ENCODE peak calls at places on chromosomes 11 and 22, in nine cellular contexts. J is activated naive CD4-positive, alpha-beta T cell; F is HAP-1; B is LoVo; W is activated CD4-positive, CD25-positive, alpha-beta regulatory T cell; E is WTC11; O is MCF 10A; T is neural progenitor cell; L is COR-L47. I is an unnamed sample.

GRCh38 chr11:46541593-46542371 is 52.0 kb downstream of the AMBRA1 start:
- DNase-seq in J (no peak), F (no peak), B (no peak), W (no peak), E (no peak), O (no peak), T (no peak), L (no peak), I (no peak)

GRCh38 chr11:96125400-96125799 is 201.5 kb upstream of the MTMR2 start:
- DNase-seq in J (no peak), F (no peak), B (no peak), W (no peak), E (no peak), O (no peak), T (no peak), L (no peak), I (no peak)

GRCh38 chr11:130137999-130138398 is 21.6 kb upstream of the ST14 start:
- DNase-seq in J (no peak), F (no peak), B (no peak), W (no peak), E (no peak), O (no peak), T (no peak), L (no peak), I (no peak)

GRCh38 chr22:20095521-20095920 is 15.5 kb downstream of the DGCR8 start:
- DNase-seq in J (no peak), F (no peak), B (no peak), W (no peak), E (no peak), O (no peak), T (no peak), L (no peak), I (no peak)

GRCh38 chr11:2690596-2691354 is 9.0 kb downstream of the KCNQ1OT1 start:
- DNase-seq in J (no peak), F (no peak), B (no peak), W (no peak), E (peak), O (no peak), T (no peak), L (no peak), I (peak)

GRCh38 chr22:27456696-27457503 is 344.7 kb downstream of the MN1 start:
- DNase-seq in J (no peak), F (no peak), B (no peak), W (no peak), E (no peak), O (peak), T (no peak), L (no peak), I (no peak)

GRCh38 chr11:69471329-69472052 is 10.0 kb upstream of the LINC01488 start:
- DNase-seq in J (no peak), F (peak), B (no peak), W (no peak), E (no peak), O (no peak), T (peak), L (no peak), I (no peak)

GRCh38 chr22:44701824-44702478 is at the start of gene PRR5:
- DNase-seq in J (peak), F (peak), B (peak), W (peak), E (peak), O (peak), T (peak), L (peak), I (peak)

GRCh38 chr11:4695442-4695841 is 2.2 kb downstream of the OR51E2 start:
- DNase-seq in J (no peak), F (no peak), B (no peak), W (no peak), E (no peak), O (no peak), T (no peak), L (no peak), I (no peak)

GRCh38 chr22:39153220-39153860 is 860 bp upstream of the CBX7 start:
- DNase-seq in J (no peak), F (no peak), B (no peak), W (no peak), E (no peak), O (no peak), T (peak), L (no peak), I (no peak)

GRCh38 chr11:100827934-100828661 is 141.0 kb downstream of the ARHGAP42 start:
- DNase-seq in J (no peak), F (peak), B (peak), W (no peak), E (no peak), O (peak), T (peak), L (peak), I (no peak)

GRCh38 chr11:95269402-95269801 is 38.4 kb upstream of the SESN3 start:
- DNase-seq in J (no peak), F (no peak), B (no peak), W (no peak), E (no peak), O (no peak), T (no peak), L (no peak), I (no peak)

GRCh38 chr11:35619754-35620640 is 1.7 kb downstream of the FJX1 start:
- DNase-seq in J (no peak), F (peak), B (no peak), W (no peak), E (peak), O (peak), T (peak), L (peak), I (no peak)

GRCh38 chr22:46280063-46280817 is 12.4 kb downstream of the TTC38 start:
- DNase-seq in J (no peak), F (no peak), B (no peak), W (no peak), E (no peak), O (no peak), T (no peak), L (no peak), I (no peak)

GRCh38 chr11:6635082-6635932 is 16.1 kb upstream of the TPP1 start:
- DNase-seq in J (no peak), F (no peak), B (peak), W (no peak), E (no peak), O (no peak), T (no peak), L (no peak), I (peak)

GRCh38 chr11:12137005-12137690 is 26.8 kb downstream of the MICAL2 start:
- DNase-seq in J (no peak), F (no peak), B (no peak), W (no peak), E (no peak), O (no peak), T (no peak), L (peak), I (no peak)

GRCh38 chr11:126411971-126412381 is 56.5 kb downstream of the ST3GAL4 start:
- DNase-seq in J (no peak), F (no peak), B (no peak), W (no peak), E (no peak), O (no peak), T (no peak), L (no peak), I (no peak)

GRCh38 chr22:30876221-30876751 is 92.3 kb downstream of the MORC2 start:
- DNase-seq in J (no peak), F (no peak), B (no peak), W (no peak), E (peak), O (no peak), T (no peak), L (no peak), I (peak)

GRCh38 chr11:73340164-73340563 is 32.1 kb downstream of the ARHGEF17 start:
- DNase-seq in J (no peak), F (no peak), B (no peak), W (no peak), E (no peak), O (no peak), T (no peak), L (no peak), I (no peak)

GRCh38 chr11:94803491-94803890 is 35.3 kb downstream of the AMOTL1 start:
- DNase-seq in J (no peak), F (no peak), B (no peak), W (no peak), E (no peak), O (no peak), T (no peak), L (no peak), I (no peak)

GRCh38 chr11:469684-470667 is 19.9 kb downstream of the PTDSS2 start:
- DNase-seq in J (no peak), F (no peak), B (no peak), W (no peak), E (no peak), O (no peak), T (no peak), L (peak), I (no peak)

GRCh38 chr11:60978546-60979380 is 7.3 kb downstream of the CD6 start:
- DNase-seq in J (no peak), F (no peak), B (no peak), W (no peak), E (no peak), O (peak), T (no peak), L (no peak), I (no peak)

GRCh38 chr11:76152741-76153608 is 53.3 kb downstream of the WNT11 start:
- DNase-seq in J (no peak), F (no peak), B (no peak), W (no peak), E (no peak), O (no peak), T (peak), L (no peak), I (no peak)

GRCh38 chr11:63765688-63766241 is 2.8 kb downstream of the ZFTA start:
- DNase-seq in J (no peak), F (no peak), B (no peak), W (no peak), E (peak), O (no peak), T (no peak), L (no peak), I (no peak)

GRCh38 chr11:7575841-7576451 is 62.1 kb downstream of the PPFIBP2 start:
- DNase-seq in J (no peak), F (no peak), B (peak), W (no peak), E (no peak), O (peak), T (no peak), L (no peak), I (no peak)

GRCh38 chr11:126346586-126346940 is 8.9 kb upstream of the ST3GAL4 start:
- DNase-seq in J (no peak), F (no peak), B (no peak), W (no peak), E (no peak), O (no peak), T (no peak), L (peak), I (no peak)

GRCh38 chr22:50146440-50147228 is 23.9 kb upstream of the PANX2 start:
- DNase-seq in J (no peak), F (peak), B (peak), W (no peak), E (no peak), O (peak), T (peak), L (no peak), I (no peak)

GRCh38 chr11:26741036-26741435 is 19.2 kb upstream of the SLC5A12 start:
- DNase-seq in J (no peak), F (no peak), B (no peak), W (no peak), E (no peak), O (peak), T (peak), L (no peak), I (no peak)

GRCh38 chr11:78646564-78647185 is 72.0 kb upstream of the NARS2 start:
- DNase-seq in J (no peak), F (peak), B (peak), W (no peak), E (peak), O (peak), T (peak), L (peak), I (no peak)

GRCh38 chr11:23725752-23726151 is 771.1 kb upstream of the LUZP2 start:
- DNase-seq in J (no peak), F (no peak), B (no peak), W (no peak), E (no peak), O (peak), T (no peak), L (no peak), I (no peak)

GRCh38 chr22:36258750-36259619 is 6.1 kb downstream of the APOL1 start:
- DNase-seq in J (no peak), F (peak), B (no peak), W (no peak), E (peak), O (no peak), T (peak), L (peak), I (no peak)

GRCh38 chr11:32005786-32006406 is 85.0 kb upstream of the RCN1 start:
- DNase-seq in J (no peak), F (no peak), B (no peak), W (no peak), E (no peak), O (peak), T (no peak), L (no peak), I (no peak)

GRCh38 chr22:28816994-28817530 is 16.7 kb upstream of the XBP1 start:
- DNase-seq in J (no peak), F (no peak), B (no peak), W (no peak), E (no peak), O (no peak), T (no peak), L (no peak), I (no peak)

GRCh38 chr22:30221121-30221992 is 25.2 kb downstream of the LIF start:
- DNase-seq in J (no peak), F (no peak), B (no peak), W (peak), E (no peak), O (no peak), T (no peak), L (no peak), I (peak)

I was measured in cardiac septum.